ENCODE peak calls at places on chromosomes 6 and 20, in seven cellular contexts. W is neuronal stem cell, T is mesendoderm, S is mesenchymal stem cell, O is H1, Z is H9, M is trophoblast cell. R is an unnamed sample.

GRCh38 chr6:164763788-164764187 is 545.6 kb downstream of the C6orf118 start:
- DNase-seq in W (no peak), T (no peak), O (no peak), M (no peak), S (no peak), Z (no peak), R (no peak)

GRCh38 chr6:170459451-170459850 is 93.7 kb downstream of the PSMB1 start:
- DNase-seq in M (peak), O (no peak), T (no peak), W (no peak), S (peak), Z (no peak), R (peak)

GRCh38 chr20:3354247-3354646 is 53.2 kb downstream of the DNAAF9 start:
- DNase-seq in O (no peak), T (no peak), M (no peak), W (no peak), S (no peak), Z (no peak), R (no peak)

GRCh38 chr20:62202083-62202395 is 18.0 kb downstream of the HRH3 start:
- DNase-seq in S (peak), Z (no peak), O (no peak), W (no peak), M (no peak), T (no peak), R (peak)

GRCh38 chr6:10190042-10190441 is 224.8 kb downstream of the TFAP2A start:
- DNase-seq in T (peak), O (no peak), M (peak), S (no peak), Z (no peak), W (no peak), R (no peak)

GRCh38 chr6:46452312-46452917 is 38.8 kb downstream of the RCAN2 start:
- DNase-seq in T (no peak), S (no peak), M (no peak), Z (no peak), O (no peak), W (no peak), R (no peak)

GRCh38 chr6:163585932-163586437 is 171.5 kb downstream of the QKI start:
- DNase-seq in M (peak), O (no peak), W (no peak), T (peak), Z (no peak), S (peak), R (peak)

GRCh38 chr6:76495909-76496308 is 423.4 kb upstream of the IMPG1 start:
- DNase-seq in Z (no peak), T (peak), M (peak), O (no peak), W (no peak), S (no peak), R (no peak)

GRCh38 chr6:122079906-122080305 is 319.5 kb upstream of the HSF2 start:
- DNase-seq in O (no peak), S (peak), Z (no peak), M (no peak), W (no peak), T (no peak), R (no peak)

GRCh38 chr6:131641554-131641953 is 4.5 kb downstream of the ENPP3 start:
- DNase-seq in Z (no peak), T (no peak), W (no peak), S (no peak), M (no peak), O (no peak), R (no peak)

GRCh38 chr6:78942451-78942850 is 75.1 kb downstream of the IRAK1BP1 start:
- DNase-seq in O (no peak), S (peak), Z (no peak), W (no peak), T (no peak), M (no peak), R (peak)

GRCh38 chr6:166269301-166270039 is 38.7 kb downstream of the PRR18 start:
- DNase-seq in Z (no peak), M (no peak), S (no peak), O (no peak), T (no peak), W (no peak), R (no peak)

GRCh38 chr6:57267586-57268293 is 45.6 kb upstream of the RAB23 start:
- DNase-seq in M (peak), S (peak), W (no peak), T (peak), O (no peak), Z (no peak), R (peak)

GRCh38 chr6:29708432-29709177 is 14.6 kb upstream of the HLA-F start:
- DNase-seq in M (no peak), W (no peak), S (no peak), T (no peak), Z (no peak), O (no peak), R (no peak)

GRCh38 chr20:58308680-58309527 is 611 bp upstream of the RAB22A start:
- DNase-seq in W (peak), S (peak), Z (peak), T (peak), O (no peak), M (peak), R (peak)

GRCh38 chr6:139690007-139690406 is 315.6 kb upstream of the CITED2 start:
- DNase-seq in O (no peak), M (no peak), Z (no peak), S (no peak), T (no peak), W (no peak), R (no peak)

GRCh38 chr20:4726710-4727391 is 5.1 kb downstream of the PRND start:
- DNase-seq in S (peak), Z (no peak), T (peak), M (peak), W (no peak), O (no peak), R (peak)

GRCh38 chr6:68468244-68468884 is 166.7 kb upstream of the ADGRB3 start:
- DNase-seq in T (peak), Z (peak), W (no peak), S (no peak), M (no peak), O (peak), R (no peak)

GRCh38 chr6:25660512-25660911 is 8.5 kb downstream of the SCGN start:
- DNase-seq in O (no peak), Z (no peak), S (peak), W (no peak), M (peak), T (peak), R (peak)

GRCh38 chr6:134674562-134674961 is 275.3 kb downstream of the ALDH8A1 start:
- DNase-seq in W (no peak), S (no peak), Z (no peak), T (no peak), O (no peak), M (no peak), R (no peak)

GRCh38 chr6:107618672-107619071 is 128.8 kb downstream of the SOBP start:
- DNase-seq in O (no peak), Z (no peak), M (peak), T (no peak), W (no peak), S (no peak), R (no peak)

GRCh38 chr6:107665386-107665785 is 158.7 kb downstream of the SCML4 start:
- DNase-seq in T (no peak), Z (no peak), M (no peak), W (no peak), O (no peak), S (peak), R (peak)

GRCh38 chr6:129969064-129969463 is 49.3 kb upstream of the L3MBTL3 start:
- DNase-seq in S (no peak), Z (peak), T (peak), W (no peak), M (no peak), O (peak), R (peak)

GRCh38 chr20:63461364-63461763 is 11.1 kb downstream of the KCNQ2 start:
- DNase-seq in S (no peak), O (no peak), T (peak), Z (no peak), W (no peak), M (peak), R (no peak)

GRCh38 chr6:152605342-152605741 is 31.8 kb downstream of the SYNE1 start:
- DNase-seq in W (no peak), M (no peak), T (no peak), S (no peak), O (no peak), Z (no peak), R (peak)

GRCh38 chr6:33742092-33742491 is 4.6 kb downstream of the IP6K3 start:
- DNase-seq in W (no peak), O (no peak), Z (no peak), S (no peak), T (no peak), M (no peak), R (no peak)

GRCh38 chr6:116561377-116562018 is 7.9 kb downstream of the CALHM4 start:
- DNase-seq in Z (peak), T (peak), S (peak), M (peak), W (peak), O (no peak), R (peak)

GRCh38 chr6:118810420-118811027 is 83.4 kb upstream of the ASF1A start:
- DNase-seq in M (no peak), T (no peak), O (no peak), W (no peak), Z (no peak), S (no peak), R (no peak)

GRCh38 chr6:166936079-166936787 is 20.1 kb downstream of the RNASET2 start:
- DNase-seq in O (no peak), S (no peak), M (no peak), W (no peak), T (no peak), Z (no peak), R (no peak)

GRCh38 chr20:33653218-33653899 is 8.8 kb upstream of the C20orf144 start:
- DNase-seq in S (peak), M (peak), W (peak), O (peak), T (peak), Z (peak), R (peak)

GRCh38 chr6:108922499-108922898 is 74.3 kb downstream of the ARMC2 start:
- DNase-seq in S (no peak), M (no peak), O (no peak), T (no peak), Z (no peak), W (no peak), R (no peak)

GRCh38 chr6:157989541-157990289 is 8.1 kb downstream of the SYNJ2 start:
- DNase-seq in Z (no peak), W (no peak), M (no peak), O (no peak), T (no peak), S (peak), R (peak)

GRCh38 chr6:122799916-122800701 is 11.1 kb downstream of the SMPDL3A start:
- DNase-seq in O (no peak), W (no peak), S (peak), T (no peak), M (peak), Z (no peak), R (peak)

GRCh38 chr20:37728635-37728983 is 34.8 kb downstream of the CTNNBL1 start:
- DNase-seq in W (no peak), Z (no peak), T (peak), M (no peak), O (no peak), S (no peak), R (no peak)
- H2BK120ac ChIP-seq in W (no peak), Z (no peak), T (no peak), M (no peak), O (no peak), S (no peak), R (no peak)

GRCh38 chr20:52630138-52630537 is 342.0 kb upstream of the TSHZ2 start:
- DNase-seq in S (no peak), W (no peak), Z (no peak), O (no peak), T (no peak), M (no peak), R (no peak)
- H2BK120ac ChIP-seq in S (no peak), W (no peak), Z (no peak), O (no peak), T (no peak), M (no peak), R (no peak)

DNA sequence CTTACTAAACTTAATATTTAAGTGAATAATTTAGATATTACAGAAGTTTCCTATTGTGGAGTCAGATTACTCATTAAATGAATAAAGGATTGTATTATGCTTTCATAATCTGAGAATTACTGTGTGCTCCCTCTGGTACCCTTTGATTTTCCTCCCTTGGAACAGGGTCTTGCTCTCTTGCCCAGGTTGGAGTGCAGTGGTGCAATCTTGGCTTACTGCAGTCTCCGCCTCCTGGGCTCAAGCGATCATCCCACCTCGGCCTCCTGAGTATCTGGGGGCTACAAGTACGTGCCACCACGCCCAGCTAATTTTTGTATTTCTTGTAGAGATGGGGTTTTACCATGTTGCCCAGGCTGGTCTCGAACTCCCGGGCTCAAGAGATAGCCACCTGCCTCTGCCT is 9.6 kb downstream of the WTAP start:
- DNase-seq in M (no peak), O (no peak), T (no peak), W (no peak), Z (no peak), S (no peak), R (no peak)
- H2BK120ac ChIP-seq in M (no peak), O (no peak), T (no peak), W (no peak), Z (no peak), S (no peak), R (no peak)

GRCh38 chr20:19860742-19861141 is 102.7 kb downstream of the RIN2 start:
- DNase-seq in M (no peak), Z (no peak), W (no peak), T (no peak), S (no peak), O (no peak), R (no peak)

GRCh38 chr20:19858972-19859371 is 100.9 kb downstream of the RIN2 start:
- DNase-seq in O (no peak), M (no peak), S (peak), Z (no peak), T (no peak), W (no peak), R (peak)

GRCh38 chr20:19864130-19864529 is 106.1 kb downstream of the RIN2 start:
- DNase-seq in S (no peak), Z (no peak), M (no peak), W (no peak), O (no peak), T (no peak), R (no peak)

GRCh38 chr20:19859444-19859843 is 101.4 kb downstream of the RIN2 start:
- DNase-seq in W (no peak), S (no peak), T (no peak), M (no peak), O (no peak), Z (no peak), R (no peak)

DNA sequence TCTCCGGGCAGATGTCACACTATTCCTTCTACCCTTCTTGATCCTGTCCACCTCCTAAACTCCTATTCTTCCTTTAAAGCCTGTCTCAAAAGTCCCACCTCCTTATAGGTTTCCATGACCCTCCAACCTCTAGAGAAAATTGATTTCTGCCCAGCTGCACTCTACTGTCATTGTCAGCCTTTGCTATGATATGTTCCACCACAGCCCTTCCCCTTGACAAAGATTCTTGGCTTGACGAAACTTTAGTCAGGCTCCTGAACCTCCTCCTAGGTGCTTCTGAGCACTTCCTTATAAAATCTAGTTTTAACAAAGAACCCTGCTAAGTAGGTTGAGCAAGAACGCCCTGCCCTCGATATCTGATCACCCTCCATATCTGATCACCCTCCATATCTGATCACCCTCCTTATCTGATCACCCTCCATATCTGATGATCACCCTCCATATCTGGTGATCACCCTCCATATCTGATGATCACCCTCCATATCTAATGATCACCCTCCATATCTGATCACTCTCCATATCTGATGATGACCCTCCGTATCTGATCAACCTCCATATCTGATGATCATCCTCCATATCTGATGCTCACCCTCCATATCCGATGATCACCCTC is 103.2 kb downstream of the RIN2 start:
- DNase-seq in S (no peak), W (no peak), M (peak), Z (no peak), T (no peak), O (no peak), R (no peak)
- H2BK120ac ChIP-seq in S (no peak), W (no peak), M (no peak), Z (no peak), T (no peak), O (no peak), R (no peak)

R was measured in IMR-90.